ENCODE peak calls at places on chromosome 20, in four cellular contexts. K is fibroblast of lung, B is A549, Q is cardiac fibroblast. O is an unnamed sample.

GRCh38 chr20:61328906-61329558 is 77.0 kb downstream of the CDH4 start:
- DNase-seq in K (no peak), B (no peak), Q (no peak), O (no peak)

GRCh38 chr20:62599216-62600110 is 42.8 kb upstream of the SLCO4A1 start:
- DNase-seq in K (no peak), B (no peak), Q (no peak), O (no peak)

GRCh38 chr20:51818479-51819008 is 16.2 kb upstream of the SALL4 start:
- DNase-seq in K (no peak), B (no peak), Q (no peak), O (no peak)

GRCh38 chr20:49684335-49684997 is 29.2 kb downstream of the B4GALT5 start:
- DNase-seq in K (no peak), B (no peak), Q (no peak), O (no peak)

GRCh38 chr20:11229772-11230171 is 556.0 kb upstream of the JAG1 start:
- DNase-seq in K (peak; percentile 98), B (peak; percentile 66), Q (peak; percentile 98), O (peak; percentile 80)

GRCh38 chr20:830011-830521 is 3.4 kb upstream of the FAM110A start:
- DNase-seq in K (peak; percentile 23), B (no peak), Q (peak; percentile 58), O (no peak)

GRCh38 chr20:58256842-58257241 is 28.4 kb upstream of the ANKRD60 start:
- DNase-seq in K (no peak), B (no peak), Q (no peak), O (no peak)

GRCh38 chr20:59518881-59519706 is 85.2 kb upstream of the PHACTR3 start:
- DNase-seq in K (peak; percentile 28), B (peak; percentile 65), Q (peak; percentile 60), O (peak; percentile 5)

GRCh38 chr20:45937765-45938164 is 3.3 kb downstream of the PCIF1 start:
- DNase-seq in K (peak; percentile 51), B (no peak), Q (no peak), O (peak; percentile 50)

GRCh38 chr20:48765359-48765758 is 62.4 kb downstream of the PREX1 start:
- DNase-seq in K (no peak), B (no peak), Q (no peak), O (no peak)

GRCh38 chr20:52529856-52530255 is 338.3 kb upstream of the ZFP64 start:
- DNase-seq in K (peak; percentile 52), B (no peak), Q (no peak), O (no peak)

GRCh38 chr20:46680684-46681031 is 8.6 kb downstream of the TP53RK start:
- DNase-seq in K (no peak), B (no peak), Q (no peak), O (no peak)

GRCh38 chr20:51560550-51561307 is 18.2 kb upstream of the NFATC2 start:
- DNase-seq in K (peak; percentile 36), B (no peak), Q (no peak), O (no peak)

GRCh38 chr20:62953839-62954703 is 1.6 kb downstream of the SLC17A9 start:
- DNase-seq in K (peak; percentile 66), B (no peak), Q (peak; percentile 77), O (no peak)

GRCh38 chr20:58524814-58525213 is 9.6 kb upstream of the APCDD1L start:
- DNase-seq in K (peak; percentile 96), B (peak; percentile 24), Q (peak; percentile 94), O (peak; percentile 96)

GRCh38 chr20:58698741-58699141 is 6.1 kb downstream of the NPEPL1 start:
- DNase-seq in K (no peak), B (no peak), Q (no peak), O (no peak)

GRCh38 chr20:45322952-45323383 is 14.9 kb upstream of the MATN4 start:
- DNase-seq in K (peak; percentile 27), B (peak; percentile 63), Q (peak; percentile 55), O (no peak)

GRCh38 chr20:17445561-17445960 is 85.6 kb downstream of the BFSP1 start:
- DNase-seq in K (no peak), B (no peak), Q (no peak), O (no peak)

GRCh38 chr20:18984238-18985200 is 170.9 kb downstream of the SCP2D1 start:
- DNase-seq in K (no peak), B (no peak), Q (no peak), O (no peak)

GRCh38 chr20:62734881-62735280 is 26.2 kb downstream of the NTSR1 start:
- DNase-seq in K (no peak), B (no peak), Q (no peak), O (no peak)

GRCh38 chr20:46220808-46221207 is 87.5 kb downstream of the CDH22 start:
- DNase-seq in K (no peak), B (peak; percentile 41), Q (no peak), O (no peak)

GRCh38 chr20:4366076-4366475 is 350.7 kb upstream of the RNF24 start:
- DNase-seq in K (no peak), B (no peak), Q (no peak), O (no peak)

GRCh38 chr20:45406260-45407066 is 1.6 kb upstream of the DBNDD2 start:
- DNase-seq in K (peak; percentile 15), B (peak; percentile 25), Q (peak; percentile 47), O (peak; percentile 3)

GRCh38 chr20:49356676-49357075 is 78.8 kb upstream of the ZNFX1 start:
- DNase-seq in K (no peak), B (no peak), Q (no peak), O (no peak)